ENCODE peak calls at places on chromosomes 13 and 19, in ten cellular contexts. J is AG10803; O is fibroblast of lung; R is CD8-positive, alpha-beta T cell; L is kidney epithelial cell; M is iPS DF 6.9; I is gastrocnemius medialis; Z is heart right ventricle; K is uterus; C is mesendoderm. W is an unnamed sample.

GRCh38 chr19:12345197-12345596 is 11.8 kb upstream of the ZNF563 start:
- DNase-seq in J (no peak), O (no peak), R (no peak), L (no peak), M (no peak), I (no peak), Z (no peak), K (no peak), C (no peak), W (no peak)

GRCh38 chr13:100751826-100752225 is 77.2 kb upstream of the TMTC4 start:
- DNase-seq in J (no peak), O (no peak), R (no peak), L (no peak), M (no peak), I (no peak), Z (no peak), K (no peak), C (no peak), W (no peak)

GRCh38 chr13:37131092-37131491 is 25.6 kb upstream of the CSNK1A1L start:
- DNase-seq in J (no peak), O (no peak), R (no peak), L (no peak), M (no peak), I (no peak), Z (no peak), K (no peak), C (no peak), W (no peak)

GRCh38 chr13:20465218-20465879 is 60.3 kb downstream of the CRYL1 start:
- DNase-seq in J (peak), O (peak), R (no peak), L (no peak), M (no peak), I (peak), Z (no peak), K (no peak), C (no peak), W (no peak)

GRCh38 chr19:6739390-6739883 is at the start of gene TRIP10:
- DNase-seq in J (peak), O (peak), R (peak), L (no peak), M (no peak), I (peak), Z (peak), K (peak), C (peak), W (no peak)

GRCh38 chr19:10766049-10766623 is 48.3 kb downstream of the DNM2 start:
- DNase-seq in J (no peak), O (no peak), R (no peak), L (no peak), M (no peak), I (peak), Z (no peak), K (no peak), C (no peak), W (no peak)

GRCh38 chr19:31334849-31335624 is 14.2 kb downstream of the TSHZ3 start:
- DNase-seq in J (no peak), O (no peak), R (no peak), L (no peak), M (no peak), I (no peak), Z (no peak), K (no peak), C (no peak), W (no peak)

GRCh38 chr13:39765801-39766463 is 110.5 kb downstream of the COG6 start:
- DNase-seq in J (peak), O (peak), R (no peak), L (no peak), M (no peak), I (peak), Z (peak), K (peak), C (peak), W (no peak)

GRCh38 chr19:45784096-45784495 is 1.8 kb upstream of the DMPK start:
- DNase-seq in J (no peak), O (no peak), R (no peak), L (no peak), M (no peak), I (no peak), Z (no peak), K (no peak), C (no peak), W (no peak)

GRCh38 chr19:47089767-47090350 is 23.7 kb downstream of the ZC3H4 start:
- DNase-seq in J (no peak), O (no peak), R (no peak), L (no peak), M (no peak), I (no peak), Z (no peak), K (no peak), C (no peak), W (no peak)

GRCh38 chr19:42134671-42135070 is 2.4 kb upstream of the POU2F2 start:
- DNase-seq in J (no peak), O (no peak), R (no peak), L (no peak), M (no peak), I (no peak), Z (no peak), K (no peak), C (no peak), W (no peak)

GRCh38 chr13:59176775-59177174 is 987.0 kb downstream of the DIAPH3 start:
- DNase-seq in J (no peak), O (no peak), R (no peak), L (no peak), M (no peak), I (no peak), Z (no peak), K (no peak), C (peak), W (no peak)

GRCh38 chr13:64248371-64249065 is 2832.9 kb upstream of the PCDH20 start:
- DNase-seq in J (peak), O (no peak), R (no peak), L (peak), M (no peak), I (no peak), Z (no peak), K (no peak), C (no peak), W (no peak)

GRCh38 chr19:13160557-13160956 is 10.3 kb downstream of the IER2 start:
- DNase-seq in J (peak), O (peak), R (no peak), L (no peak), M (no peak), I (no peak), Z (no peak), K (no peak), C (no peak), W (no peak)

GRCh38 chr13:42140494-42140893 is 92.0 kb downstream of the DGKH start:
- DNase-seq in J (no peak), O (no peak), R (no peak), L (no peak), M (no peak), I (no peak), Z (no peak), K (no peak), C (no peak), W (no peak)

GRCh38 chr13:52969373-52969772 is 59.2 kb upstream of the OLFM4 start:
- DNase-seq in J (no peak), O (no peak), R (no peak), L (no peak), M (no peak), I (no peak), Z (no peak), K (no peak), C (no peak), W (no peak)

GRCh38 chr19:11479470-11480080 is 1.3 kb downstream of the ELAVL3 start:
- DNase-seq in J (no peak), O (no peak), R (no peak), L (no peak), M (no peak), I (no peak), Z (no peak), K (no peak), C (peak), W (no peak)

GRCh38 chr13:48403151-48403631 is 9.7 kb downstream of the LPAR6 start:
- DNase-seq in J (peak), O (peak), R (no peak), L (no peak), M (no peak), I (no peak), Z (no peak), K (no peak), C (no peak), W (no peak)

GRCh38 chr19:46821512-46822359 is 28.9 kb downstream of the AP2S1 start:
- DNase-seq in J (no peak), O (no peak), R (peak), L (no peak), M (no peak), I (no peak), Z (no peak), K (no peak), C (no peak), W (no peak)

GRCh38 chr13:29479716-29480492 is 115.6 kb downstream of the SLC7A1 start:
- DNase-seq in J (no peak), O (peak), R (no peak), L (no peak), M (no peak), I (no peak), Z (no peak), K (no peak), C (no peak), W (no peak)

GRCh38 chr19:55536951-55537740 is at the start of gene SBK2:
- DNase-seq in J (no peak), O (no peak), R (no peak), L (no peak), M (no peak), I (no peak), Z (no peak), K (no peak), C (peak), W (no peak)

GRCh38 chr19:42433503-42434260 is 6.5 kb upstream of the LIPE start:
- DNase-seq in J (peak), O (peak), R (peak), L (no peak), M (no peak), I (peak), Z (peak), K (peak), C (peak), W (no peak)

GRCh38 chr19:10226376-10227214 is 4.5 kb downstream of the S1PR2 start:
- DNase-seq in J (peak), O (peak), R (no peak), L (no peak), M (no peak), I (peak), Z (peak), K (peak), C (no peak), W (peak)

GRCh38 chr19:44741258-44741731 is 7.2 kb upstream of the BCL3 start:
- DNase-seq in J (peak), O (peak), R (no peak), L (no peak), M (no peak), I (peak), Z (peak), K (no peak), C (no peak), W (no peak)

GRCh38 chr19:4108767-4109625 is 14.9 kb downstream of the MAP2K2 start:
- DNase-seq in J (no peak), O (no peak), R (peak), L (no peak), M (no peak), I (no peak), Z (no peak), K (no peak), C (no peak), W (no peak)

GRCh38 chr19:28456708-28457320 is 756.1 kb downstream of the UQCRFS1 start:
- DNase-seq in J (no peak), O (no peak), R (no peak), L (no peak), M (no peak), I (no peak), Z (no peak), K (no peak), C (no peak), W (no peak)

GRCh38 chr19:52689804-52690394 is 44.9 kb downstream of the ZNF611 start:
- DNase-seq in J (peak), O (no peak), R (peak), L (no peak), M (no peak), I (peak), Z (peak), K (peak), C (peak), W (no peak)

GRCh38 chr19:52692431-52693008 is 42.3 kb downstream of the ZNF611 start:
- DNase-seq in J (no peak), O (no peak), R (no peak), L (no peak), M (no peak), I (no peak), Z (no peak), K (no peak), C (no peak), W (no peak)

GRCh38 chr19:52690395-52691214 is 44.2 kb downstream of the ZNF611 start:
- DNase-seq in J (peak), O (peak), R (peak), L (peak), M (peak), I (peak), Z (peak), K (peak), C (peak), W (peak)

GRCh38 chr19:52691737-52692136 is 43.1 kb downstream of the ZNF611 start:
- DNase-seq in J (no peak), O (no peak), R (no peak), L (no peak), M (no peak), I (no peak), Z (no peak), K (no peak), C (peak), W (no peak)

DNA sequence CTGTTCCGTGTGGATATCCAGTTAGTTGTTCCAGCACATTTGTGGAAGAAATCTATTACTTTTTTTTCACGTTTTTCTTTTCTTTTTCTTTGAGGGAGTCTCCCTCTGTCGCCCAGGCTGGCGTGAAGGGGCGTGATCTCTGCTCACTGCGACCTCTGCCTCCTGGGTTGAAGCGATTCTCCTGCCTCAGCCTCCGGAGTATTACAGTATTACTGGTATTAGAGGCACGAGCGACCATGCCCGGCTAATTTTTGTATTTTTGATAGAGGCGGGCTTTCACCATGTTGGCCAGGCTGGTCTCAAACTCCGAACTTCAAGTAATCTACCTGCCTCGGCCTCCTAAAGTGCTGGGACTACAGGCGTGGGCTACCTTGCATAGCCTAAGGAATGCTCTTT is 43.6 kb downstream of the ZNF611 start:
- DNase-seq in J (no peak), O (no peak), R (no peak), L (no peak), M (no peak), I (no peak), Z (peak), K (no peak), C (peak), W (no peak)
- H3K4me3 ChIP-seq in J (peak), O (peak), R (peak), L (no peak), M (no peak), I (peak), Z (peak), K (peak), C (no peak), W (peak)

GRCh38 chr19:1514986-1515721 is 2.3 kb upstream of the ADAMTSL5 start:
- DNase-seq in J (no peak), O (no peak), R (no peak), L (no peak), M (no peak), I (no peak), Z (no peak), K (no peak), C (no peak), W (no peak)

GRCh38 chr19:1514295-1514661 is 1.5 kb upstream of the ADAMTSL5 start:
- DNase-seq in J (no peak), O (no peak), R (no peak), L (no peak), M (no peak), I (no peak), Z (no peak), K (no peak), C (no peak), W (no peak)

GRCh38 chr19:1511989-1512338 is 855 bp downstream of the ADAMTSL5 start:
- DNase-seq in J (no peak), O (no peak), R (no peak), L (no peak), M (no peak), I (no peak), Z (no peak), K (no peak), C (no peak), W (no peak)

GRCh38 chr19:1512671-1513491 is at the start of gene ADAMTSL5:
- DNase-seq in J (peak), O (peak), R (peak), L (no peak), M (no peak), I (peak), Z (peak), K (peak), C (peak), W (no peak)

DNA sequence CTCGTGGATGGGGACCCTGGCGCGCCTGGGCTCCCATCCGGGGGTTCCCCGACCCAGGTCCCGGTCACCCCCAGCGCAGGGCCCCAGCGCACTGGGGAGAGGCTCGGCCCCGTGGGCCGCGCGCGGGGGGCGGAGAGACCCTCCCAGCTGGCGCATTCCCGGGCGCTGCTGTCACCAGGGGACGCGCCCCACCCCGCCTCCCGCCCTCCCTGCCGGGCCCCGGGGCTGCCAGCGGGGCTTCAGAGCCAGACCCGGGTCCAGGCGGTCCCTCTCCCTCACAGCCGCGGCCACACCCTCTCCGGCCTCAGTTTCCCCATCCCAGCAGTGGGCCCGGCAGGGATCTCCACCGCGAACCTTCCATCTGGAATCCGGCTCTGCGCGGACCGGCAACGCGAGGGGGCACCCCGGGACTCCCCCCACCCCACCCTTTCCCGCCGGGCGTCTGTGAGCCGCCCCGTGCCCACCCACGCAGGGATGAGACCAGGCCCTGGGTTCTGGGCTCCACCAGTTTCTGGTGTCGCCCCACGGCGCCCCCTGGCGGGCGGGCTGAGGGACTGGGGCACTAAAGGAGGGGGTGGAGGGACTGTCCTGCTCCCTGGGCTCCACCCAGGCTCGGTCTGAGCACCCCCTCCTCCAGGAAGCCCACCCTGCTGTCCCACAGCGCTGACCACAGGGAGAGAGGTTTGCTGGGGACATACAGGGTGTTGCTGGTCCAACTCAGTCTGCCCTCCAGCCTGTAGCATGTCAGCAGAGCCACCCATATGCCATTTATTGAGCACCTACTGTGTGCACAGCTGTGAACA is 874 bp upstream of the ADAMTSL5 start:
- DNase-seq in J (peak), O (peak), R (peak), L (no peak), M (no peak), I (peak), Z (no peak), K (peak), C (peak), W (no peak)
- H3K4me3 ChIP-seq in J (peak), O (peak), R (no peak), L (peak), M (peak), I (peak), Z (peak), K (peak), C (no peak), W (peak)

GRCh38 chr19:15251010-15251748 is 18.9 kb upstream of the EPHX3 start:
- DNase-seq in J (peak), O (peak), R (no peak), L (no peak), M (no peak), I (peak), Z (peak), K (peak), C (no peak), W (peak)

GRCh38 chr19:15250635-15250993 is 18.4 kb upstream of the EPHX3 start:
- DNase-seq in J (no peak), O (no peak), R (no peak), L (no peak), M (no peak), I (peak), Z (no peak), K (no peak), C (no peak), W (no peak)

GRCh38 chr19:15249560-15249874 is 17.3 kb upstream of the EPHX3 start:
- DNase-seq in J (no peak), O (no peak), R (no peak), L (no peak), M (no peak), I (no peak), Z (no peak), K (no peak), C (no peak), W (no peak)

GRCh38 chr19:15248648-15249559 is 16.7 kb upstream of the EPHX3 start:
- DNase-seq in J (peak), O (peak), R (no peak), L (peak), M (no peak), I (peak), Z (peak), K (peak), C (no peak), W (peak)

DNA sequence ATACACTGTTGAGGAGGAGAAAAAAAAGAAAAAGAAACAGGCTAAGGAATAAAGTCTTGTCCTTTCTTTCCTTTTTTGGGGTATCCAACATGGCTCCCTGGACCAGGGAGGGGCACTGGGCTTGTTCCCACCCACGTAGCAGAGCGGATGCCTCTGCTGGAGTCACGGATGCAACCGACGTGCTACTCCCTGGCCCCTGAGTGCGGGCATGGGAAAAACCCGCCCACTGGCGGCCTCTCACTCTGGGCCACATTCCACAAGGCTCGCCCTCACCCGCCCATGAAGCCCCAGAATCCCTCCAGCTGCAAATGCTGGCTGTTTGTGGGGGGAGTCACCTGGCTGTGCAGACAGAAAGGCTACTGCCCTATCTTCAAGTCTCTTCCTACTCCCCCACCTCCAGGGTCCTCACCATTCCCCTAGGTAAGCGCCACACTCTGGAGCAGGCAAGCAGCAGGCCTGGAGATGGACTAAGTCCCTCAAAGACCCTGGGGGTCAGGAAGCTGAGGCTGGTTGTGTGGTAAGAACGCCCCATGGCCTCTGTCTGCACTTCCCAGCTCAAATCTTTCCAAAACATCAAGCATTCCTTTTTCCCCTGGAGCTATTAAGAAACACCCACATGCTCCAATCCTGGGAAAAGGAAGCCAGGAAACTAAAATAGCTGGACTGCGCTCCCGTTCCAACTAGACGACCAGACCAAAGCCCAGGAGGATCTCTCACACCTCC is 17.8 kb upstream of the EPHX3 start:
- DNase-seq in J (peak), O (peak), R (no peak), L (peak), M (no peak), I (peak), Z (peak), K (peak), C (no peak), W (peak)
- H3K4me3 ChIP-seq in J (peak), O (no peak), R (no peak), L (no peak), M (no peak), I (no peak), Z (no peak), K (no peak), C (no peak), W (peak)

GRCh38 chr13:51425410-51426042 is 27.3 kb downstream of the INTS6 start:
- DNase-seq in J (peak), O (peak), R (no peak), L (no peak), M (no peak), I (no peak), Z (no peak), K (no peak), C (peak), W (no peak)
- H3K4me3 ChIP-seq in J (no peak), O (no peak), R (no peak), L (no peak), M (no peak), I (no peak), Z (no peak), K (no peak), C (no peak), W (no peak)

GRCh38 chr13:25466880-25467279 is 95.1 kb downstream of the ATP8A2 start:
- DNase-seq in J (no peak), O (no peak), R (no peak), L (no peak), M (no peak), I (no peak), Z (no peak), K (no peak), C (no peak), W (no peak)

GRCh38 chr13:25468330-25469178 is 96.8 kb downstream of the ATP8A2 start:
- DNase-seq in J (no peak), O (no peak), R (no peak), L (no peak), M (no peak), I (no peak), Z (no peak), K (no peak), C (peak), W (no peak)

GRCh38 chr13:25463496-25463895 is 91.7 kb downstream of the ATP8A2 start:
- DNase-seq in J (peak), O (no peak), R (no peak), L (no peak), M (no peak), I (no peak), Z (no peak), K (no peak), C (no peak), W (no peak)

GRCh38 chr13:25473864-25474263 is 102.1 kb downstream of the ATP8A2 start:
- DNase-seq in J (no peak), O (no peak), R (no peak), L (peak), M (no peak), I (no peak), Z (no peak), K (no peak), C (no peak), W (no peak)

GRCh38 chr13:25469179-25469545 is 97.4 kb downstream of the ATP8A2 start:
- DNase-seq in J (no peak), O (no peak), R (no peak), L (no peak), M (no peak), I (no peak), Z (no peak), K (no peak), C (peak), W (no peak)
- H3K4me3 ChIP-seq in J (no peak), O (no peak), R (no peak), L (peak), M (peak), I (no peak), Z (no peak), K (no peak), C (no peak), W (peak)